ENCODE peak calls at places on chromosomes 3 and 15, in six cellular contexts. K is breast epithelium, I is Peyer's patch, A is body of pancreas, O is right lobe of liver, V is K562. W is an unnamed sample.
A peak's percentile ranks its signal among the peaks of the same experiment; 100 is the strongest.

GRCh38 chr15:35479423-35479822 is 66.5 kb downstream of the DPH6 start:
- DNase-seq in K (no peak), I (no peak), V (no peak), A (no peak), O (no peak), W (no peak)

GRCh38 chr3:130609580-130609979 is 92.6 kb downstream of the COL6A6 start:
- DNase-seq in O (no peak), K (no peak), A (no peak), V (no peak), I (no peak), W (no peak)

GRCh38 chr3:141078200-141078599 is 27.1 kb downstream of the SPSB4 start:
- DNase-seq in A (no peak), I (no peak), V (no peak), O (no peak), K (no peak), W (peak; percentile 41)

GRCh38 chr3:138351916-138352555 is 3.7 kb downstream of the MRAS start:
- DNase-seq in A (no peak), O (no peak), K (no peak), I (no peak), V (no peak), W (peak; percentile 22)

GRCh38 chr3:194344012-194344411 is 7.1 kb downstream of the CPN2 start:
- DNase-seq in A (peak; percentile 73), K (peak; percentile 44), I (peak; percentile 73), O (peak; percentile 73), V (peak; percentile 82), W (peak; percentile 86)

GRCh38 chr3:112126501-112126900 is 6.5 kb downstream of the GCSAM start:
- DNase-seq in I (no peak), V (no peak), A (no peak), K (no peak), O (no peak), W (no peak)

GRCh38 chr3:138646008-138646407 is 37.4 kb downstream of the FAIM start:
- DNase-seq in O (no peak), V (no peak), I (no peak), A (no peak), K (no peak), W (no peak)

GRCh38 chr15:58327958-58328357 is 103.8 kb upstream of the LIPC start:
- DNase-seq in I (no peak), V (no peak), K (no peak), O (no peak), A (no peak), W (no peak)

GRCh38 chr15:83904107-83904720 is 250.3 kb downstream of the ADAMTSL3 start:
- DNase-seq in O (no peak), V (no peak), A (peak; percentile 39), I (no peak), K (no peak), W (peak; percentile 84)

GRCh38 chr3:100710355-100711198 is 1.3 kb downstream of the TFG start:
- DNase-seq in V (peak; percentile 45), I (peak; percentile 44), O (no peak), A (peak; percentile 38), K (no peak), W (no peak)

GRCh38 chr3:23740517-23741402 is 65.0 kb upstream of the UBE2E1 start:
- DNase-seq in I (no peak), A (peak; percentile 38), O (no peak), K (no peak), V (no peak), W (no peak)

GRCh38 chr3:113532698-113533533 is 561 bp downstream of the SIDT1 start:
- DNase-seq in K (no peak), A (peak; percentile 28), I (peak; percentile 65), O (no peak), V (no peak), W (no peak)

GRCh38 chr15:31442203-31443090 is 115.8 kb downstream of the KLF13 start:
- DNase-seq in V (no peak), A (no peak), I (no peak), O (no peak), K (no peak), W (no peak)

GRCh38 chr3:123764642-123765041 is 119.5 kb downstream of the MYLK start:
- DNase-seq in K (no peak), I (no peak), O (no peak), V (no peak), A (no peak), W (no peak)

GRCh38 chr15:68054658-68055223 is 626 bp downstream of the PIAS1 start:
- DNase-seq in V (peak; percentile 83), K (peak; percentile 36), I (peak; percentile 53), O (peak; percentile 73), A (peak; percentile 65), W (peak; percentile 81)

GRCh38 chr3:50340404-50341329 is at the start of gene RASSF1:
- DNase-seq in O (peak; percentile 68), A (peak; percentile 66), I (peak; percentile 88), V (peak; percentile 56), K (no peak), W (peak; percentile 92)

GRCh38 chr15:39426552-39427532 is 154.0 kb upstream of the THBS1 start:
- DNase-seq in V (no peak), K (no peak), I (peak; percentile 24), O (no peak), A (peak; percentile 75), W (peak; percentile 77)

GRCh38 chr3:150733936-150734794 is 28.8 kb downstream of the SIAH2 start:
- DNase-seq in I (no peak), O (peak; percentile 75), K (no peak), V (no peak), A (no peak), W (no peak)

GRCh38 chr3:185656321-185656840 is 70.3 kb downstream of the SENP2 start:
- DNase-seq in I (no peak), A (peak; percentile 44), V (no peak), O (no peak), K (no peak), W (peak; percentile 88)

GRCh38 chr3:195551381-195551978 is 8.4 kb upstream of the PPP1R2 start:
- DNase-seq in I (no peak), K (no peak), O (no peak), A (no peak), V (no peak), W (no peak)

GRCh38 chr3:66098436-66098835 is 59.7 kb upstream of the MAGI1 start:
- DNase-seq in A (no peak), K (no peak), V (no peak), I (no peak), O (no peak), W (no peak)

GRCh38 chr3:39254806-39255449 is 24.9 kb downstream of the CX3CR1 start:
- DNase-seq in A (no peak), I (no peak), O (no peak), K (no peak), V (no peak), W (no peak)

DNA sequence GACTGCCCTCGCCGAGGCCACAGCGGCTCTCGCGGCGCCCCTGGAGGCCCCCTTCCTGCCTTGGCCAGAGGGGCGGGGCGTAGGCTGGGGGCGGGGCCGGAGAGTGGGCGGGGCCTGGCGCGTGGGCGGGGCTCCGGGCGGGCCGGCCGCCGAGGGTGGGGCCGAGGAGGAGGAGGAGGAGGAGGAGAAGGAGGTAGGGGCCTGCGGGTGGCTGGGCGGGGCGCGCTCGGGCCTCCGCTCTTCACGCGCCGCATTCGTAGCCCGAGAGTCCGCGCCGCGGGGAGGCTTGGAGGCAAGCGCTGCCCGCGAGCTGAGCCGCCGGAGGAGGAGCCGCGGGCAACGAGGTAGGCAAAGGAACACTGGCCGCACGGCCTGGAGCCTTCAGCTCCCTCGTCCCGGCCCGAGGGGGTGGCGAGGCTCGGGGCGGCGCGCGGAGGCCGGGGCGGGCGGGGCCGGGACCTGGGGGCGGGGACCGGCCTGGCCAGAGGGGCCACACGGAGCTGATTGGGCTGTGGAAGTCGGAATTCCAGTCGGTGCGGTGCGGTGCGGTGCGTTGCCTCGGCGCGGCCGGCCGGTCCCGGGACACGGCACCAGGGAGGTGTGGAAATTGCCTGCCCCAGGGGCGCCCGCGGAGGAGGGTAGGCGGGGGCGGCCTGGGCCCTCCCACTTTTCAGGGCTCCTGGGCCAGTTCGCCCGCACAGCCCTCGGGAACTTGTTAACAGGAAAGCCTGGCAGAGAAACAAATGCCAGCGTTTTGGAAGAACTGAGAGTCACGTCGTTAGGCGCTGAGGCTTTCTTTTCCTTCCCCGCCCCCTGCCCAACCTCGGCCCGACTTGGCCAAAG is at the start of gene PPP2R3A:
- DNase-seq in A (peak; percentile 86), V (peak; percentile 92), K (peak; percentile 79), O (peak; percentile 85), I (peak; percentile 36), W (peak; percentile 94)
- TF ChIP-seq POLR2A in A (peak; percentile 15), V (no peak), K (peak; percentile 48), O (peak; percentile 50), I (peak; percentile 46), W (peak; percentile 38)

DNA sequence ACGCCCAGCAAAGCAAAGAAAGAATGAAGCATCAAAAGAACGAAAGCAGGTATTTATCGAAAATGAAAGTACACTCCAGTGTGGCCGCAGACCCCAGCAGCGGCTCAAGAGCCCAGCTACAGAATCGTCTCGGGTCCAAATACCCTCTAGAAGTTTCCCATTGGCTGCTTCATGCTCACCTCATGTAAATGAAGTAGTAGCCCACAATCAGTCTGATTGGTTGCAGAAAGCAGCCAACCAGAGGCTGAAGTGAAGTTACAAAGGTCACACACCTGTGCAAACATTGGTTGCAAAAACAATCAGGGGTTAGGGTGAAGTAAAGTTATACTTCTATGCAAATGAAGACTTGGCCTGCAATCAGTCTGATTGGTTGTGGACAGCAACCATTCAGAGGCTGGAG is 32.0 kb downstream of the SV2B start:
- DNase-seq in A (no peak), O (no peak), I (no peak), V (no peak), K (no peak), W (no peak)
- H3K4me1 ChIP-seq in A (no peaks in the 10 kb centered on the region), O (no peaks in the 10 kb centered on the region), I (no peaks in the 10 kb centered on the region), V (no peaks in the 10 kb centered on the region), K (no peaks in the 10 kb centered on the region), W (no peaks in the 10 kb centered on the region)

DNA sequence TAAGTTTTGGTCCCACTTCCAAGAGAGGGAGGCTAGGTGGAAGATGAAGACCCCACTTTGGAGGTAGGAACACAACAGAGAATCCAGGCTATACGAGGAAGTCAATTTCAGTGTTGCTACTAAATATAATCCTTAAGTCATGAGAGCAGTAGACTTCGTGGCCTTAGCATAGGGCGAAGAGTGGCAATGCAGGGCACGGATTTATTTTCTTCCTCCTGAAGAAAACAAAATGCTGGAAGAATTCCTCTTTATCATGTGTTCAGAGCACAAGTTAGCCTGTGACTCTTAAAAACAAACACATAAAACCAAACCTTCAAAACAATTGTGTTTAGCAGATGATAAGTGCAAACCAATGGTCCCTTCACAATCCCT is 19.4 kb downstream of the BCL2L10 start:
- DNase-seq in I (no peak), A (no peak), V (no peak), K (no peak), O (no peak), W (no peak)
- H3K36me3 ChIP-seq in I (no peaks in the 10 kb centered on the region), A (no peaks in the 10 kb centered on the region), V (no peaks in the 10 kb centered on the region), K (no peaks in the 10 kb centered on the region), O (no peaks in the 10 kb centered on the region), W (no peaks in the 10 kb centered on the region)

DNA sequence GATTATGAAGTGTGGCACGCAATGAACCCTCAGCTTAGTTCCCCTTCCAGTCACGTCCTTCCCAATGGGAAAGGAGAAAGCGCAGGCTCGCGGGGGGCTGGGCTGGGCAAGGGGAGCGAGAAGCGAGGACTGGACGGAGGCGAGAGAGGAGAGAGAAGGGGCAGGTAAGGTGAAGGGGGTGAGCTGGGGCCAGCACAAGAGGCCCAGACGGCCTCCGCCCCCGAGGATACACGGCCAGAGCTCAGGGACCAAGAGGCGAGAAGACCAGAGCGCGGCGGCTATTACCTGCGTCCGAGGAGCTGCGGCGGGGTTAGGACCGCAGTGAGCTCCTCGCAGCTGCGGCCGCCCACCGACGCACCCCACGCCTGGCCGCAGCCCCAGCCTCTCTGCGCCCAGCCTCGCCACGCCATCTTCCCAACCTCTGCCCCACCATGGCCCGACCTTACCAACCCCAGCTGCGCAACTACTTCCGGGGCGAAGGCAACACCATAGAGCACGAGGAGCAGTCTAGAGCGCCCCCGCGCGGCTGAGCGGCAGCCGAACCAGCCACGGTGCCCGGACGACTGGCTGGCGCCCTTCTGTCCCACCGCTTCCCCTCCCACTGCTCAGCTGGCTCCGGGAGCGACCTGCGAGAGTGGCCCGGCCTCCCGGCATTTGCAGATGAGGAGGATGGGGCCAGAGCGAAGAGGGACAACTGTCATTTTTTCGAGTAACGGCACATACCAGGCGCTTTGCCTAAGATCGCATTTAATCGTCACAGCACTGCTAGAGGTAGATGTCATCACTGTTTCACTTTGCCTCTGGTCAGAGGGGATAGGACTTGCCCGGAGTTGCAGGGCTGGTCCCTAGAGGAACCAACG is at the start of gene PARL:
- DNase-seq in K (peak; percentile 92), A (peak; percentile 96), I (peak; percentile 97), V (peak; percentile 92), O (peak; percentile 97), W (peak; percentile 97)
- TF ChIP-seq POLR2A in K (no peak), A (peak; percentile 48), I (peak; percentile 66), V (peak; percentile 94), O (peak; percentile 77), W (no peak)

W was measured in sigmoid colon.